ENCODE peak calls at places on chromosomes 11 and 22, in six cellular contexts. Y, X, N, U, H and T are unnamed samples.
A peak's percentile ranks its signal among the peaks of the same experiment; 100 is the strongest.

GRCh38 chr11:28257761-28258160 is 149.6 kb downstream of the METTL15 start:
- DNase-seq in Y (peak; percentile 19), X (no peak), N (no peak), U (no peak), H (no peak), T (peak; percentile 45)

GRCh38 chr11:75022289-75022688 is 33.6 kb downstream of the NEU3 start:
- DNase-seq in Y (no peak), X (no peak), N (no peak), U (no peak), H (no peak), T (no peak)

GRCh38 chr11:73598719-73599379 is 937 bp upstream of the FAM168A start:
- DNase-seq in Y (no peak), X (no peak), N (no peak), U (no peak), H (no peak), T (peak; percentile 13)

GRCh38 chr11:26930518-26931247 is 63.2 kb upstream of the FIBIN start:
- DNase-seq in Y (peak; percentile 77), X (no peak), N (no peak), U (no peak), H (no peak), T (no peak)

GRCh38 chr11:83319346-83319745 is 33.2 kb upstream of the CCDC90B start:
- DNase-seq in Y (no peak), X (no peak), N (no peak), U (peak; percentile 62), H (no peak), T (no peak)

GRCh38 chr11:103586756-103587155 is 449.7 kb upstream of the DDI1 start:
- DNase-seq in Y (peak; percentile 18), X (no peak), N (no peak), U (no peak), H (no peak), T (peak; percentile 71)

GRCh38 chr11:58513747-58514367 is 6.0 kb upstream of the OR5B21 start:
- DNase-seq in Y (peak; percentile 79), X (peak; percentile 12), N (peak; percentile 62), U (peak; percentile 64), H (peak; percentile 63), T (peak; percentile 63)

GRCh38 chr11:64372802-64373597 is 14.0 kb downstream of the RPS6KA4 start:
- DNase-seq in Y (peak; percentile 18), X (no peak), N (peak; percentile 95), U (no peak), H (peak; percentile 75), T (peak; percentile 79)

GRCh38 chr11:56637500-56637899 is 4.7 kb downstream of the OR5AP2 start:
- DNase-seq in Y (no peak), X (no peak), N (no peak), U (no peak), H (no peak), T (no peak)

GRCh38 chr11:120344302-120345004 is 8.2 kb downstream of the ARHGEF12 start:
- DNase-seq in Y (peak; percentile 24), X (peak; percentile 75), N (no peak), U (peak; percentile 83), H (peak; percentile 59), T (no peak)

GRCh38 chr11:1741741-1742140 is 8.7 kb downstream of the IFITM10 start:
- DNase-seq in Y (no peak), X (no peak), N (no peak), U (no peak), H (no peak), T (no peak)

GRCh38 chr22:45977551-45978274 is 751 bp upstream of the WNT7B start:
- DNase-seq in Y (peak; percentile 53), X (peak; percentile 30), N (peak; percentile 68), U (no peak), H (no peak), T (peak; percentile 24)

GRCh38 chr22:20324139-20324516 is 4.3 kb upstream of the DGCR6L start:
- DNase-seq in Y (peak; percentile 71), X (no peak), N (peak; percentile 14), U (no peak), H (no peak), T (no peak)

GRCh38 chr22:33726294-33726711 is 194.0 kb downstream of the LARGE1 start:
- DNase-seq in Y (peak; percentile 75), X (no peak), N (no peak), U (peak; percentile 60), H (no peak), T (no peak)

GRCh38 chr11:17752144-17752543 is 17.6 kb downstream of the KCNC1 start:
- DNase-seq in Y (no peak), X (no peak), N (no peak), U (no peak), H (no peak), T (no peak)

GRCh38 chr11:111932605-111932938 is 4.6 kb upstream of the DIXDC1 start:
- DNase-seq in Y (peak; percentile 68), X (no peak), N (no peak), U (no peak), H (no peak), T (no peak)

GRCh38 chr22:42283288-42284229 is 13.1 kb upstream of the TCF20 start:
- DNase-seq in Y (peak; percentile 58), X (no peak), N (no peak), U (no peak), H (no peak), T (no peak)

GRCh38 chr22:37804502-37804885 is 3.2 kb upstream of the GCAT start:
- DNase-seq in Y (peak; percentile 42), X (peak; percentile 30), N (no peak), U (no peak), H (no peak), T (no peak)
- H3K4me1 ChIP-seq in Y (peaks cover 11% of the 10 kb centered on the region), X (peaks cover 63% of the 10 kb centered on the region), N (no peaks in the 10 kb centered on the region), U (peaks cover 40% of the 10 kb centered on the region), H (peaks cover 22% of the 10 kb centered on the region), T (peaks cover 35% of the 10 kb centered on the region)

GRCh38 chr11:23310276-23310675 is 450.0 kb upstream of the CCDC179 start:
- DNase-seq in Y (peak; percentile 21), X (no peak), N (no peak), U (no peak), H (no peak), T (no peak)

GRCh38 chr11:23314162-23314561 is 453.9 kb upstream of the CCDC179 start:
- DNase-seq in Y (no peak), X (no peak), N (no peak), U (no peak), H (no peak), T (no peak)

GRCh38 chr11:23313001-23313400 is 452.7 kb upstream of the CCDC179 start:
- DNase-seq in Y (no peak), X (peak; percentile 5), N (no peak), U (no peak), H (no peak), T (no peak)

DNA sequence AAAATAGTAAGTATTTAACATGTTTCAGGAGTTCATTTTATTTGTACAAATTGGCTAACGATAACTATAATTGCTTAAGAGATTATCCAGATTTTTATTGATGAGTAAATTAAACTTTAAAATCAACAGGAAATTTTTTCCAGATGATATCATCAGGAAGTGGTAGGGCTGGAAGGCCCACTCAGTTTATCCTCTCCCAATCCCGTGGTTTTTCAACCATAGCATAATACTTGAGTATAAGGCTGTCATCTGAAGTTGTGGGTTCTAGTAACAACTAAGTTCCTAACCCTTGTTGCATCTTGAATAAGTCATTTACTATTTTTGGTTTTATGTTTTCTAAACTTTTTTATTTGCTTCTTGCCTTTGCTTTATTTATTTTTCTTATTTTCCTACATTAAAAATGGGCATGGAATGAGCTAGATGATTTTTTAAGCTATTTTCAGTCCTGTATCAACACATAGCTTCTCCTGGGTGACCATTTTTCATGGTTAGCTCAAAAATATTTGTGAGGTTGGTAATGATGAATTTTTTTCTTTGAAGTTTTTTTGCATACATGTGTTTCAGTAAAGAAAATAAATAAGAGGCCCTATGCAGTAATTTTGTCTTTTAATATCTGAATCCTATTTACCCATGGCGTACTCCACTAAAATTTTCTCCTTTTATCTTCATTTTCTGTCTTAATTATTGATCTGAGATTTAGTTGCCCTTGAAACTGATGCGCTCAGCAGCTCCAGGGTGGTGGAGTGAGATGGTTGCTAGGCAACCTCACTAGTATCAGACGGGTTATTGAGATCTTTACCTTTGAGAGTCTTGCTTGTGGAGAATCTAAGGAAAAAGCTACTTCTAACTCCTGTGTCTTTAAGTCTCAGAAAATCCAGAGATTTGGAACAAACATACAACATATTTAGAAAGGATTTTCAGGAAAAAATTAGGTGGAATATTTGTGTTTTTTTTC is 452.0 kb upstream of the CCDC179 start:
- DNase-seq in Y (peak; percentile 38), X (no peak), N (no peak), U (no peak), H (no peak), T (no peak)
- H2AFZ ChIP-seq in Y (peak overlapping the region; percentile 34), X (no peak overlapping the region), N (no peak overlapping the region), U (peak overlapping the region; percentile 9), H (no peak overlapping the region), T (no peak overlapping the region)

GRCh38 chr11:123838659-123839058 is 32.5 kb upstream of the OR6M1 start:
- DNase-seq in Y (no peak), X (no peak), N (no peak), U (no peak), H (no peak), T (no peak)

GRCh38 chr11:123838199-123838598 is 32.0 kb upstream of the OR6M1 start:
- DNase-seq in Y (no peak), X (no peak), N (no peak), U (no peak), H (no peak), T (no peak)

GRCh38 chr11:123839131-123839530 is 33.0 kb upstream of the OR6M1 start:
- DNase-seq in Y (no peak), X (no peak), N (no peak), U (no peak), H (no peak), T (no peak)

GRCh38 chr11:123841189-123841588 is 35.0 kb upstream of the OR6M1 start:
- DNase-seq in Y (peak; percentile 11), X (no peak), N (no peak), U (no peak), H (no peak), T (no peak)
- H3K4me1 ChIP-seq in Y (no peaks in the 10 kb centered on the region), X (no peaks in the 10 kb centered on the region), N (no peaks in the 10 kb centered on the region), U (peaks cover 4% of the 10 kb centered on the region), H (no peaks in the 10 kb centered on the region), T (no peaks in the 10 kb centered on the region)

GRCh38 chr11:95790123-95790932 is at the start of gene CEP57:
- DNase-seq in Y (peak; percentile 98), X (peak; percentile 96), N (peak; percentile 97), U (peak; percentile 97), H (peak; percentile 100), T (peak; percentile 99)

GRCh38 chr11:95791385-95792033 is 1.2 kb downstream of the CEP57 start:
- DNase-seq in Y (no peak), X (no peak), N (no peak), U (no peak), H (peak; percentile 68), T (no peak)

GRCh38 chr11:95790933-95791247 is 592 bp downstream of the CEP57 start:
- DNase-seq in Y (peak; percentile 64), X (peak; percentile 68), N (peak; percentile 66), U (peak; percentile 74), H (peak; percentile 94), T (peak; percentile 63)

GRCh38 chr11:95789506-95790122 is at the start of gene FAM76B:
- DNase-seq in Y (peak; percentile 99), X (peak; percentile 99), N (peak; percentile 98), U (peak; percentile 99), H (peak; percentile 100), T (peak; percentile 99)

DNA sequence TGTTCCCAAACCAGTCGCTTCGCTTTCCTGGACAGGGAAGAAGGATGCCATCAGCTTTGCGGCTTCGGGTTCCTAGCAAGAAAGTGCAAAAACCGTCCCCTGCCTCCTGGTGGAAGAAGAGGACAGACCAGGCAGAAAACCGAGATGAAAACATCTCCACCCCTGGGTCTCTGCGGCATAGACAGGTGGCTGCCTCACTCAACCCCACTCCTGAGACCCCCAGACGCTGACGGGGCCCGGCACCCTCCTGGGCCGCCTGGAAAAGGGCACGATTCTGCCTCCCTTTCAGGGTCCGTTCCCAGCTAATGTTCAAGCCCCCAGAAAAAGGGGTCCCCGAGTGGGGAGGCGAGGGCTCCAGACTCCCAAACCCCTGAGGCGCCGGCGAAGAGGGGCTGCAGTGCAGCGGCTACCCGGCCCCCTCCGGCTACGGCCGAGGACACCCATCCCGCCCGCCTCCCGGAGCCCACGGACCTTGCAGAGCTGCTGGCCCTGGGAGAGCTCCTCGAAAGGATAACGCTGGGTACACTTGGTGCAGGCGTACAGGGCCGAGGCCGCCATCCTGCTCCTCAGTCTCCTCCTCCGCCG is 569 bp downstream of the FAM76B start:
- DNase-seq in Y (peak; percentile 79), X (peak; percentile 57), N (peak; percentile 57), U (peak; percentile 23), H (peak; percentile 80), T (peak; percentile 1)
- H2AFZ ChIP-seq in Y (peak overlapping the region; percentile 92), X (peak overlapping the region; percentile 93), N (no peak overlapping the region), U (peak overlapping the region; percentile 90), H (peak overlapping the region; percentile 68), T (peak overlapping the region; percentile 34)